ENCODE peak calls at places on chromosomes 11 and 22, in four cellular contexts. K is Peyer's patch, H is IMR-90, X is transverse colon. D is an unnamed sample.

GRCh38 chr11:112106070-112106469 is 19.4 kb downstream of the SDHD start:
- DNase-seq in K (no peak), H (no peak), X (no peak), D (no peak)

GRCh38 chr22:30863161-30863833 is 105.3 kb downstream of the MORC2 start:
- DNase-seq in K (peak; percentile 38), H (peak; percentile 21), X (no peak), D (peak; percentile 48)

GRCh38 chr11:72962717-72963116 is 148.5 kb downstream of the ATG16L2 start:
- DNase-seq in K (no peak), H (no peak), X (no peak), D (no peak)

GRCh38 chr11:27812341-27812740 is 112.1 kb upstream of the BDNF start:
- DNase-seq in K (no peak), H (peak; percentile 60), X (no peak), D (no peak)

GRCh38 chr11:120945042-120945441 is 78.9 kb upstream of the TBCEL start:
- DNase-seq in K (no peak), H (no peak), X (no peak), D (no peak)

GRCh38 chr22:25060522-25061071 is 108.1 kb downstream of the KIAA1671 start:
- DNase-seq in K (no peak), H (no peak), X (no peak), D (no peak)

GRCh38 chr11:27839226-27839913 is 139.1 kb upstream of the BDNF start:
- DNase-seq in K (no peak), H (peak; percentile 19), X (no peak), D (no peak)

GRCh38 chr11:720642-721346 is 14.8 kb downstream of the EPS8L2 start:
- DNase-seq in K (peak; percentile 59), H (peak; percentile 29), X (peak; percentile 76), D (no peak)

GRCh38 chr11:69914286-69915150 is 95.3 kb upstream of the FGF3 start:
- DNase-seq in K (peak; percentile 65), H (no peak), X (peak; percentile 13), D (peak; percentile 45)

GRCh38 chr11:47915407-47916137 is 64.8 kb upstream of the PTPRJ start:
- DNase-seq in K (peak; percentile 62), H (no peak), X (peak; percentile 11), D (no peak)

GRCh38 chr22:23520875-23521441 is 59.1 kb downstream of the IGLL1 start:
- DNase-seq in K (no peak), H (peak; percentile 29), X (no peak), D (peak; percentile 63)

GRCh38 chr11:116792869-116793475 is 1.3 kb upstream of the APOA5 start:
- DNase-seq in K (no peak), H (peak; percentile 73), X (no peak), D (no peak)

GRCh38 chr22:47337161-47337621 is 574.7 kb downstream of the TBC1D22A start:
- DNase-seq in K (no peak), H (peak; percentile 87), X (peak; percentile 14), D (no peak)

GRCh38 chr11:19252394-19253148 is 11.8 kb upstream of the E2F8 start:
- DNase-seq in K (no peak), H (no peak), X (no peak), D (no peak)

GRCh38 chr11:30489076-30489475 is 97.1 kb downstream of the MPPED2 start:
- DNase-seq in K (no peak), H (no peak), X (no peak), D (no peak)

GRCh38 chr22:49052023-49052538 is 775.6 kb downstream of the BRD1 start:
- DNase-seq in K (no peak), H (no peak), X (no peak), D (no peak)

GRCh38 chr11:111733009-111733408 is 33.2 kb downstream of the PPP2R1B start:
- DNase-seq in K (no peak), H (peak; percentile 91), X (no peak), D (no peak)

GRCh38 chr11:104191124-104191523 is 27.2 kb upstream of the PDGFD start:
- DNase-seq in K (no peak), H (peak; percentile 49), X (no peak), D (no peak)

GRCh38 chr11:64258946-64259532 is 7.7 kb downstream of the PLCB3 start:
- DNase-seq in K (no peak), H (no peak), X (no peak), D (no peak)

GRCh38 chr22:17770180-17771077 is 3.8 kb downstream of the BID start:
- DNase-seq in K (no peak), H (no peak), X (no peak), D (no peak)

GRCh38 chr11:41201156-41201555 is 258.3 kb downstream of the LRRC4C start:
- DNase-seq in K (no peak), H (peak; percentile 0), X (no peak), D (peak; percentile 47)

GRCh38 chr11:7603031-7603781 is 70.1 kb downstream of the CYB5R2 start:
- DNase-seq in K (no peak), H (peak; percentile 53), X (no peak), D (no peak)

GRCh38 chr11:98545544-98546175 is 475.1 kb upstream of the CNTN5 start:
- DNase-seq in K (no peak), H (no peak), X (no peak), D (no peak)

GRCh38 chr22:24467340-24467739 is 27.8 kb upstream of the UPB1 start:
- DNase-seq in K (no peak), H (no peak), X (no peak), D (no peak)

GRCh38 chr11:44149651-44150050 is 54.2 kb downstream of the EXT2 start:
- DNase-seq in K (no peak), H (peak; percentile 31), X (no peak), D (no peak)

GRCh38 chr11:83502041-83502440 is 215.9 kb upstream of the CCDC90B start:
- DNase-seq in K (no peak), H (no peak), X (no peak), D (no peak)

GRCh38 chr11:14657841-14658240 is 14.2 kb downstream of the PDE3B start:
- DNase-seq in K (no peak), H (no peak), X (no peak), D (no peak)

GRCh38 chr11:64620286-64620962 is 29.4 kb downstream of the SLC22A12 start:
- DNase-seq in K (peak; percentile 80), H (no peak), X (peak; percentile 35), D (no peak)

DNA sequence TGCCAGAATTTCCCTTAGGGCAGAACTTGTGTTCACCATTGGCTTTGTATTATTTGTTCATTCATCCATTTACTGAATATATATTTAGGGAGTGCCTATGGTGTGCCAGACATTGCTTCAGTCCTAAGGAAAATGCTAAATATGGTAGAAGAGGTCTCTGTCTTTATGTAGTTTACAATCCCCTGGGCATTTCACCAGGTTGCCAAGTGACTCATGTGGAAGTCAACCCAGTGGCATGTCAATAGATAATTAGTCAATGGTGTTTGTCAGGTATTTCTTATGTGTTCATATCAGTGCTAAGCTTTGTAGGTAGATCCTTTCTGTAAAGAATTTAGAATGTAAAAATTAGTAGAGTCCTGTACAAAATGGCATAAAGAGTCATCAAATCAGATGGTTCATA is 58.4 kb upstream of the SESN3 start:
- DNase-seq in K (no peak), H (no peak), X (no peak), D (no peak)
- TF ChIP-seq CTCF in K (no peak), H (no peak), X (no peak), D (no peak)

DNA sequence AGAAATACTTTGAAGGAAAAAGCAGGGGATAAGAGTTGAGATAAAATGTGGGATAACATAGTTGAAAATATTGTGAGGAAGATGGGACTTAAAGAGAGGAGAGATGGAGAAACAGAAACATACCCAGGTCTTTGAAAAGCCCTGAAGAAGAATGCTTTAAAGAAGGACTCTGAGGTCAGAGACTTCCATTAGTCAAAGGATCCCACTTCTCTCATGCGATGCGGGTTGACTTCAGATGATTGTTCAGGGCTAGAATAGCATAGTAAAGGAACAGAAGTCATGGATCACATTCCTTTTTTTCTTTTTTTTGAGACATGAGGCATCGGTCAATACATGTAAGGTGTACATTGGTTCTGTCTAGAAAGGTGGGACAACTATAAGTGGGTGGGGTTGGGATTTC is 3.5 kb upstream of the JAM3 start:
- DNase-seq in K (no peak), H (no peak), X (no peak), D (no peak)
- H3K4me3 ChIP-seq in K (no peak overlapping the region), H (no peak overlapping the region), X (no peak overlapping the region), D (no peak overlapping the region)

DNA sequence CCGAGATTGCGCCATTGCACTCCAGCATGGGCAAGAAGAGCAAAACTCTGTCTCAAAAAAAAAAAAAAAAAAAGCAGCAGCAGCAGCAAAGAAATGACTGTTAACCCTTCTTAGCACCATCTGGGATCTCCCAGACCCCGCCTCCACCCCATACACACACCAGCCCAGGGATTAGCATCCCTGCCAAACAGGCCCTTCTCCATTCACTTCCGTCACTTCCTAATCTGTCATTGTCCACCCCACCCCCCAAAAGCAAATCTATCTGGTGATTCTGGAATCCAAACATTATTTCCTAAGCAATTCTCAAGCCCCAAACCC is 5.8 kb upstream of the AHNAK start:
- DNase-seq in K (no peak), H (peak; percentile 60), X (no peak), D (peak; percentile 80)
- H3K4me1 ChIP-seq in K (peaks cover 37% of the 10 kb centered on the region), H (peaks cover 44% of the 10 kb centered on the region), X (peaks cover 98% of the 10 kb centered on the region), D (peaks cover 89% of the 10 kb centered on the region)

GRCh38 chr11:12102588-12103410 is 7.6 kb upstream of the MICAL2 start:
- DNase-seq in K (peak; percentile 25), H (no peak), X (no peak), D (no peak)
- TF ChIP-seq CTCF in K (peak; percentile 52), H (peak; percentile 21), X (no peak), D (no peak)

GRCh38 chr22:42757475-42757874 is 36.8 kb upstream of the A4GALT start:
- DNase-seq in K (no peak), H (peak; percentile 48), X (no peak), D (no peak)
- H3K4me3 ChIP-seq in K (no peak overlapping the region), H (no peak overlapping the region), X (no peak overlapping the region), D (no peak overlapping the region)

GRCh38 chr22:27107005-27107404 is 449.6 kb downstream of the MIAT start:
- DNase-seq in K (no peak), H (no peak), X (no peak), D (no peak)

GRCh38 chr22:27110985-27111451 is 453.6 kb downstream of the MIAT start:
- DNase-seq in K (no peak), H (peak; percentile 71), X (no peak), D (peak; percentile 62)

GRCh38 chr22:27107824-27108223 is 450.4 kb downstream of the MIAT start:
- DNase-seq in K (peak; percentile 90), H (peak; percentile 94), X (peak; percentile 45), D (no peak)

GRCh38 chr22:27105142-27106025 is 448.0 kb downstream of the MIAT start:
- DNase-seq in K (peak; percentile 71), H (peak; percentile 86), X (peak; percentile 46), D (no peak)

DNA sequence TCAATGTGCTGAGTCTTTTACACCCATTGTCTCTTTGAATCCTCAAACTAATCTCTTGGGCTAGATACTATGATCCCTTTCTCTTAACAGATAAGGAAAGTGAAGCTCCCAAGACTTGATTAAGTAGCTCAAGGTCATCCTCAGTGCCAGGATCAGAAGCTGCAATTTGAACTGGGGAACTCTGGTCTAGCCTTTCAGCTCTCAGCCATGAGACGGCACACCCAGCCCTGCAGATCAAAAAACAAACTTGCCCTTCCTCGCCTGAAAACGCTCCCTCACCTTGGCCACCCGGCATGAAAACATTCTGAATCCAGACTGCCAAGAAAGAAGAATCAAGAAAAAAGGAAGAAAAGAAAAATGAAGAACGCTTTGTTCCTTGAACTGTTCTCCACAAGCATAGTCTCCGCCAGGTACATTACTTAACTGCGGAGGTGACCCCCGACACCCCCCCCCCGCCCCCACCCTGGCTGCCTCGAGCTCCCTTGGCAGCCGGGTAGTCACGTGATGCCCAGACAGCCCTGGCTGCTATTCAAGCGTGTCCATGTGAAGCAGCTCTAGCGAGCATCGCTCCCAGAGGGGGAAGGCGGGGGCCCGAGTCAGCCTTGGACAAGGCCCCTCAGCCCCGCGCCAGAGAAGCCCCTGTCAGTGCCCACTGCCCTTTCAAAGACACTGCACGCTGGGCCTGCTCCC is 451.2 kb downstream of the MIAT start:
- DNase-seq in K (peak; percentile 52), H (no peak), X (peak; percentile 32), D (no peak)
- H3K4me1 ChIP-seq in K (no peaks in the 10 kb centered on the region), H (peaks cover 18% of the 10 kb centered on the region), X (peaks cover 10% of the 10 kb centered on the region), D (peaks cover 43% of the 10 kb centered on the region)

D was measured in Caco-2.